ENCODE peak calls at places on chromosomes 16 and 17, in seven cellular contexts. One of them, this sample, is unnamed.

GRCh38 chr16:88782454-88783390 is 2.3 kb downstream of the PIEZO1 start:
- DNase-seq in IMR-90: peak
- DNase-seq in trophoblast cell: peak
- DNase-seq in mesendoderm: no peak
- DNase-seq in neuronal stem cell: no peak
- DNase-seq in mesenchymal stem cell: peak
- DNase-seq in H1: no peak
- DNase-seq in this sample: no peak

GRCh38 chr17:14737984-14738651 is 437.2 kb downstream of the HS3ST3B1 start:
- DNase-seq in mesenchymal stem cell: peak
- DNase-seq in mesendoderm: peak
- DNase-seq in neuronal stem cell: peak
- DNase-seq in H1: no peak
- DNase-seq in IMR-90: peak
- DNase-seq in trophoblast cell: peak
- DNase-seq in this sample: peak

GRCh38 chr17:61335845-61336655 is 63.6 kb upstream of the TBX2 start:
- DNase-seq in H1: no peak
- DNase-seq in neuronal stem cell: no peak
- DNase-seq in trophoblast cell: no peak
- DNase-seq in mesenchymal stem cell: no peak
- DNase-seq in IMR-90: peak
- DNase-seq in mesendoderm: no peak
- DNase-seq in this sample: no peak

GRCh38 chr17:66372182-66372581 is 69.8 kb downstream of the PRKCA start:
- DNase-seq in IMR-90: no peak
- DNase-seq in mesenchymal stem cell: no peak
- DNase-seq in neuronal stem cell: no peak
- DNase-seq in trophoblast cell: no peak
- DNase-seq in mesendoderm: no peak
- DNase-seq in H1: no peak
- DNase-seq in this sample: no peak

GRCh38 chr16:50613281-50613991 is 65.2 kb downstream of the NKD1 start:
- DNase-seq in trophoblast cell: no peak
- DNase-seq in neuronal stem cell: no peak
- DNase-seq in mesendoderm: no peak
- DNase-seq in mesenchymal stem cell: peak
- DNase-seq in H1: no peak
- DNase-seq in IMR-90: no peak
- DNase-seq in this sample: no peak

GRCh38 chr16:13181432-13181831 is 280.0 kb downstream of the SHISA9 start:
- DNase-seq in IMR-90: no peak
- DNase-seq in mesenchymal stem cell: no peak
- DNase-seq in neuronal stem cell: no peak
- DNase-seq in H1: no peak
- DNase-seq in mesendoderm: no peak
- DNase-seq in trophoblast cell: no peak
- DNase-seq in this sample: no peak

GRCh38 chr17:66552381-66552780 is 250.0 kb downstream of the PRKCA start:
- DNase-seq in trophoblast cell: no peak
- DNase-seq in mesendoderm: no peak
- DNase-seq in IMR-90: no peak
- DNase-seq in mesenchymal stem cell: no peak
- DNase-seq in neuronal stem cell: no peak
- DNase-seq in H1: no peak
- DNase-seq in this sample: no peak

GRCh38 chr16:89031715-89032659 is 55.0 kb upstream of the CBFA2T3 start:
- DNase-seq in mesenchymal stem cell: no peak
- DNase-seq in H1: no peak
- DNase-seq in mesendoderm: no peak
- DNase-seq in trophoblast cell: peak
- DNase-seq in IMR-90: no peak
- DNase-seq in neuronal stem cell: no peak
- DNase-seq in this sample: no peak

GRCh38 chr17:60442271-60443201 is 20.2 kb downstream of the CHCT1 start:
- DNase-seq in mesenchymal stem cell: peak
- DNase-seq in trophoblast cell: peak
- DNase-seq in neuronal stem cell: no peak
- DNase-seq in IMR-90: peak
- DNase-seq in H1: no peak
- DNase-seq in mesendoderm: peak
- DNase-seq in this sample: no peak

GRCh38 chr16:9258423-9259051 is 167.1 kb downstream of the HAPSTR1 start:
- DNase-seq in H1: peak
- DNase-seq in trophoblast cell: peak
- DNase-seq in mesendoderm: peak
- DNase-seq in neuronal stem cell: peak
- DNase-seq in mesenchymal stem cell: no peak
- DNase-seq in IMR-90: peak
- DNase-seq in this sample: peak

GRCh38 chr17:60526726-60527125 is 684 bp upstream of the APPBP2 start:
- DNase-seq in neuronal stem cell: no peak
- DNase-seq in mesenchymal stem cell: peak
- DNase-seq in trophoblast cell: peak
- DNase-seq in H1: no peak
- DNase-seq in mesendoderm: peak
- DNase-seq in IMR-90: peak
- DNase-seq in this sample: no peak

GRCh38 chr16:57821149-57821971 is 19.1 kb upstream of the KIFC3 start:
- DNase-seq in mesendoderm: peak
- DNase-seq in IMR-90: no peak
- DNase-seq in neuronal stem cell: no peak
- DNase-seq in H1: no peak
- DNase-seq in trophoblast cell: no peak
- DNase-seq in mesenchymal stem cell: no peak
- DNase-seq in this sample: no peak

DNA sequence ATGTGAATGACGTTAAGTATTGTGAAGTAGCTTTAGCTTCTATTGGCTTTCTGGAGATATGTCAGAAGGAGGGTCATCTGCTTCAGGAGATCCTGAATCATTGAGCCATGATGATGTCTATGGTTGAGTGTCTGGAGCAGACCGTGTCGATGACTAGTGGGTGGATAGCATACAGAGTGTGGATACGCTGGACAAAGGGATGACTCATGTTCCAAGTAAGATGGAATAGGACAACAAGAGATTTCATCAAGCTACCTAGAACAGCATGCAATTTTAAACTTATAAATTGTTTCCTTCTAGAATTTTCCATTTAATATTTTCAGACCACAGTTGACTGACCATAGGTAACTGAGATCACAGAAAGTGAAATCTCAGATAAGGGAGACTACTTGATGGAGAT is 116.0 kb upstream of the RBBP6 start:
- DNase-seq in IMR-90: no peak
- DNase-seq in mesenchymal stem cell: no peak
- DNase-seq in H1: no peak
- DNase-seq in trophoblast cell: no peak
- DNase-seq in mesendoderm: no peak
- DNase-seq in neuronal stem cell: no peak
- DNase-seq in this sample: no peak
- H2BK120ac ChIP-seq in IMR-90: no peak
- H2BK120ac ChIP-seq in mesenchymal stem cell: no peak
- H2BK120ac ChIP-seq in H1: no peak
- H2BK120ac ChIP-seq in trophoblast cell: no peak
- H2BK120ac ChIP-seq in mesendoderm: no peak
- H2BK120ac ChIP-seq in neuronal stem cell: no peak
- H2BK120ac ChIP-seq in this sample: no peak

DNA sequence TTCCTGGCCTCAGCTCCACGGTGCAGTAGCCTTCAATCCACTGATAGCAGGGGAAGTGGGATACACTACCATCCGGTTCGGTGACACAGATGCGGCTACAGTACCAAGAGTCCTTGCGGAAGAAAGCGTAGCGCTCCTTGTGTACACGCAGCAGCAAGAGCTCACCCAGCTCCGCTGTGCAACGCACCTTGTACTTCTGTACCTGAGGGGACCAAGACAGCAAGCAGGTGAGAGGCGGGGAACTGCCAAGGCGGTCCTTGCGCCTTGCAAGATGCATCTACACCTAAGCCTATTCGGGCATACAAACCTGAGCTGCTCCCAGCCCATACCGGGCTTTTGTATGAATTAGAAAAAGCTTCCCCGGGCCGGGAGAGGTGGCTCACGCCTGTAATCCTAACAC is 1.5 kb downstream of the ALOXE3 start:
- DNase-seq in IMR-90: no peak
- DNase-seq in mesendoderm: no peak
- DNase-seq in mesenchymal stem cell: no peak
- DNase-seq in trophoblast cell: no peak
- DNase-seq in neuronal stem cell: no peak
- DNase-seq in H1: no peak
- DNase-seq in this sample: no peak
- H2BK120ac ChIP-seq in IMR-90: no peak
- H2BK120ac ChIP-seq in mesendoderm: no peak
- H2BK120ac ChIP-seq in mesenchymal stem cell: no peak
- H2BK120ac ChIP-seq in trophoblast cell: no peak
- H2BK120ac ChIP-seq in neuronal stem cell: no peak
- H2BK120ac ChIP-seq in H1: no peak
- H2BK120ac ChIP-seq in this sample: no peak

GRCh38 chr17:48223945-48224344 is 116.4 kb downstream of the SNX11 start:
- DNase-seq in IMR-90: no peak
- DNase-seq in neuronal stem cell: no peak
- DNase-seq in mesenchymal stem cell: no peak
- DNase-seq in H1: no peak
- DNase-seq in trophoblast cell: no peak
- DNase-seq in mesendoderm: no peak
- DNase-seq in this sample: no peak

GRCh38 chr17:48215583-48216139 is 108.1 kb downstream of the SNX11 start:
- DNase-seq in H1: no peak
- DNase-seq in IMR-90: peak
- DNase-seq in mesendoderm: peak
- DNase-seq in neuronal stem cell: peak
- DNase-seq in trophoblast cell: no peak
- DNase-seq in mesenchymal stem cell: peak
- DNase-seq in this sample: peak

GRCh38 chr17:48213797-48214196 is 106.2 kb downstream of the SNX11 start:
- DNase-seq in IMR-90: no peak
- DNase-seq in neuronal stem cell: no peak
- DNase-seq in H1: no peak
- DNase-seq in trophoblast cell: no peak
- DNase-seq in mesendoderm: no peak
- DNase-seq in mesenchymal stem cell: no peak
- DNase-seq in this sample: no peak

DNA sequence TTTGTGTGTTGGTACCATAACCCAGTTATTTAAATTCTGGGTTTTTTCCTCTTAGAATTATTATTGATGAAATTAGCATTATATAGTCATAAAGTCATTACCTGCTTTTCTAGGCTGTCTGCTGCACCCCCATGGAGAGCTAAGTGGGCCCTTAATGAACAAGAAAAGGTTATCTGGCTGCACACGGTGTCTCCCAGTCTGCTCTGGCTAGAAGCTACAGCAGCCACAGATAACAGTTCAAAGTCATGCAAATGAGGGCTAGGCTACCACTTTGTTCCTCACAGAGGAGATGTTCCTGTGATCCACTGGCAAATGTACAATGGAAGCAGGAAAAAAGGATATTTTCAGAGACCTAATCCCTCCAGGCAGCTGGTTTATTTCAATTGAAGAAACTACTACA is 112.0 kb downstream of the SNX11 start:
- DNase-seq in mesendoderm: peak
- DNase-seq in H1: no peak
- DNase-seq in neuronal stem cell: no peak
- DNase-seq in mesenchymal stem cell: no peak
- DNase-seq in IMR-90: no peak
- DNase-seq in trophoblast cell: no peak
- DNase-seq in this sample: peak
- H2BK120ac ChIP-seq in mesendoderm: no peak
- H2BK120ac ChIP-seq in H1: no peak
- H2BK120ac ChIP-seq in neuronal stem cell: no peak
- H2BK120ac ChIP-seq in mesenchymal stem cell: no peak
- H2BK120ac ChIP-seq in IMR-90: no peak
- H2BK120ac ChIP-seq in trophoblast cell: no peak
- H2BK120ac ChIP-seq in this sample: no peak

GRCh38 chr16:4926928-4927327 is 10.0 kb downstream of the PPL start:
- DNase-seq in trophoblast cell: no peak
- DNase-seq in IMR-90: no peak
- DNase-seq in mesenchymal stem cell: no peak
- DNase-seq in H1: no peak
- DNase-seq in neuronal stem cell: no peak
- DNase-seq in mesendoderm: no peak
- DNase-seq in this sample: no peak
- H2BK120ac ChIP-seq in trophoblast cell: no peak
- H2BK120ac ChIP-seq in IMR-90: no peak
- H2BK120ac ChIP-seq in mesenchymal stem cell: no peak
- H2BK120ac ChIP-seq in H1: no peak
- H2BK120ac ChIP-seq in neuronal stem cell: no peak
- H2BK120ac ChIP-seq in mesendoderm: no peak
- H2BK120ac ChIP-seq in this sample: no peak

GRCh38 chr16:86112178-86112577 is 213.2 kb downstream of the IRF8 start:
- DNase-seq in mesenchymal stem cell: no peak
- DNase-seq in mesendoderm: no peak
- DNase-seq in IMR-90: no peak
- DNase-seq in trophoblast cell: no peak
- DNase-seq in H1: no peak
- DNase-seq in neuronal stem cell: no peak
- DNase-seq in this sample: no peak
- H2BK120ac ChIP-seq in mesenchymal stem cell: no peak
- H2BK120ac ChIP-seq in mesendoderm: no peak
- H2BK120ac ChIP-seq in IMR-90: no peak
- H2BK120ac ChIP-seq in trophoblast cell: no peak
- H2BK120ac ChIP-seq in H1: no peak
- H2BK120ac ChIP-seq in neuronal stem cell: no peak
- H2BK120ac ChIP-seq in this sample: no peak

GRCh38 chr16:72743011-72743761 is 304.7 kb downstream of the ZFHX3 start:
- DNase-seq in trophoblast cell: no peak
- DNase-seq in mesendoderm: no peak
- DNase-seq in mesenchymal stem cell: peak
- DNase-seq in H1: no peak
- DNase-seq in IMR-90: no peak
- DNase-seq in neuronal stem cell: no peak
- DNase-seq in this sample: no peak
- H2BK120ac ChIP-seq in trophoblast cell: no peak
- H2BK120ac ChIP-seq in mesendoderm: no peak
- H2BK120ac ChIP-seq in mesenchymal stem cell: no peak
- H2BK120ac ChIP-seq in H1: no peak
- H2BK120ac ChIP-seq in IMR-90: no peak
- H2BK120ac ChIP-seq in neuronal stem cell: no peak
- H2BK120ac ChIP-seq in this sample: no peak

DNA sequence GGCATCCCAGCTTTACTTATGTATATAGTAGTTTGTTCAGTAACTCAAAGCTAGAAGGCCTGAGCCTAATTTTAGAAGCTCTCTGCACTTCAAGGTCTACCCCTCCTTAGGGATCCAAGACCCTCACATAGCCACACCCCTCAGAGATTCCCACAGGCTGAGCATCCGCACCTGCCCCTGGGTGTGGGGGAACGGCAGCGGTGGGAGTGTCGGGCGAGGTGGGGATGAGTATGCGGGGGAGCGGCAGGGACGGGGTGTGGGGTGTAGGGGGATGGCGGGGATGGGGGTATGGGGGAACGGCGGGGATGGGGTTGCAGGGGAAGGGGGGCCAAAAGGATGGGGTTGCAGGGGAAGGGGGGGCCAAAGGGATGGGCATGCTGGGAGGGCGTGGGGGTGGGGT is 24.9 kb upstream of the BEAN1 start:
- DNase-seq in H1: no peak
- DNase-seq in mesenchymal stem cell: no peak
- DNase-seq in neuronal stem cell: no peak
- DNase-seq in IMR-90: no peak
- DNase-seq in mesendoderm: no peak
- DNase-seq in trophoblast cell: no peak
- DNase-seq in this sample: no peak
- H2BK120ac ChIP-seq in H1: no peak
- H2BK120ac ChIP-seq in mesenchymal stem cell: no peak
- H2BK120ac ChIP-seq in neuronal stem cell: no peak
- H2BK120ac ChIP-seq in IMR-90: no peak
- H2BK120ac ChIP-seq in mesendoderm: no peak
- H2BK120ac ChIP-seq in trophoblast cell: no peak
- H2BK120ac ChIP-seq in this sample: no peak

This sample was measured in H9.